ENCODE peak calls at places on chromosomes 1 and 21, in seven cellular contexts. K is neural progenitor cell, E is IMR-90, X is A549, M is epithelial cell of esophagus, R is cardiac muscle cell, U is astrocyte of the spinal cord. T is an unnamed sample.

GRCh38 chr1:94350350-94350924 is 67.8 kb upstream of the ABCD3 start:
- DNase-seq in R (no peak), M (no peak), E (no peak), K (no peak), X (no peak), U (no peak), T (no peak)

GRCh38 chr1:76583237-76583868 is 283.9 kb upstream of the ST6GALNAC5 start:
- DNase-seq in M (no peak), K (no peak), U (no peak), X (no peak), R (no peak), E (no peak), T (no peak)

GRCh38 chr1:116671835-116672234 is 4.3 kb upstream of the IGSF3 start:
- DNase-seq in R (no peak), K (no peak), M (no peak), X (no peak), E (no peak), U (no peak), T (no peak)

GRCh38 chr21:46357684-46358425 is 33.9 kb downstream of the PCNT start:
- DNase-seq in R (no peak), M (no peak), E (no peak), X (no peak), U (no peak), K (no peak), T (no peak)

GRCh38 chr1:160520582-160520981 is 2.5 kb downstream of the SLAMF6 start:
- DNase-seq in K (no peak), U (no peak), M (peak; percentile 18), X (peak; percentile 21), R (no peak), E (no peak), T (no peak)

GRCh38 chr1:151851886-151852285 is 1.6 kb downstream of the THEM5 start:
- DNase-seq in E (no peak), K (no peak), X (no peak), U (no peak), M (no peak), R (no peak), T (no peak)

GRCh38 chr1:175262646-175263045 is 70.1 kb upstream of the KIAA0040 start:
- DNase-seq in K (no peak), E (no peak), R (no peak), U (no peak), X (no peak), M (peak; percentile 63), T (no peak)

GRCh38 chr1:178702141-178702540 is 22.9 kb upstream of the RALGPS2 start:
- DNase-seq in U (peak; percentile 18), X (no peak), K (peak; percentile 23), R (no peak), M (peak; percentile 30), E (peak; percentile 71), T (no peak)

GRCh38 chr1:109823543-109824348 is 60.0 kb upstream of the EPS8L3 start:
- DNase-seq in M (no peak), K (no peak), R (peak; percentile 36), U (peak; percentile 24), E (no peak), X (peak; percentile 83), T (no peak)

GRCh38 chr1:12478612-12478985 is 139.4 kb downstream of the DHRS3 start:
- DNase-seq in X (no peak), E (no peak), U (no peak), K (no peak), M (no peak), R (no peak), T (no peak)

GRCh38 chr1:154419620-154420020 is 14.5 kb downstream of the IL6R start:
- DNase-seq in R (no peak), K (no peak), E (peak; percentile 95), U (peak; percentile 91), X (peak; percentile 75), M (peak; percentile 91), T (peak; percentile 92)

GRCh38 chr1:2046225-2046917 is 3.8 kb upstream of the PRKCZ start:
- DNase-seq in K (peak; percentile 84), U (no peak), R (peak; percentile 85), M (peak; percentile 68), X (peak; percentile 64), E (no peak), T (no peak)

GRCh38 chr1:63674238-63674864 is 81.1 kb downstream of the PGM1 start:
- DNase-seq in E (peak; percentile 93), R (peak; percentile 82), K (peak; percentile 81), U (peak; percentile 96), X (peak; percentile 84), M (peak; percentile 79), T (no peak)

GRCh38 chr1:246218686-246219085 is 288.4 kb downstream of the SMYD3 start:
- DNase-seq in K (no peak), M (no peak), R (no peak), E (no peak), U (no peak), X (no peak), T (no peak)

GRCh38 chr1:21436488-21437340 is 3.2 kb upstream of the NBPF3 start:
- DNase-seq in R (peak; percentile 13), K (peak; percentile 62), U (no peak), E (no peak), X (no peak), M (peak; percentile 11), T (no peak)

GRCh38 chr1:55194851-55195250 is 20.3 kb downstream of the USP24 start:
- DNase-seq in E (no peak), M (no peak), R (no peak), K (no peak), X (no peak), U (no peak), T (no peak)

GRCh38 chr1:65009724-65010420 is 43.5 kb upstream of the JAK1 start:
- DNase-seq in E (no peak), X (no peak), M (no peak), U (no peak), K (no peak), R (no peak), T (no peak)

GRCh38 chr1:62384276-62385005 is 52.4 kb upstream of the USP1 start:
- DNase-seq in U (peak; percentile 91), R (peak; percentile 43), E (peak; percentile 86), K (no peak), M (peak; percentile 86), X (no peak), T (peak; percentile 44)

GRCh38 chr1:234921266-234922062 is 207.2 kb downstream of the TOMM20 start:
- DNase-seq in E (peak; percentile 70), U (no peak), M (no peak), R (no peak), X (no peak), K (no peak), T (no peak)

GRCh38 chr1:14735861-14736260 is 137.4 kb downstream of the KAZN start:
- DNase-seq in E (no peak), K (no peak), M (no peak), R (no peak), X (no peak), U (no peak), T (no peak)

GRCh38 chr1:14733053-14733778 is 134.7 kb downstream of the KAZN start:
- DNase-seq in U (no peak), M (peak; percentile 99), R (peak; percentile 28), E (no peak), K (peak; percentile 63), X (no peak), T (no peak)

GRCh38 chr1:14737561-14738094 is 139.1 kb downstream of the KAZN start:
- DNase-seq in U (no peak), M (no peak), K (no peak), R (no peak), X (no peak), E (no peak), T (no peak)

GRCh38 chr1:14733779-14734140 is 135.3 kb downstream of the KAZN start:
- DNase-seq in R (no peak), U (no peak), X (no peak), E (no peak), K (no peak), M (no peak), T (no peak)

DNA sequence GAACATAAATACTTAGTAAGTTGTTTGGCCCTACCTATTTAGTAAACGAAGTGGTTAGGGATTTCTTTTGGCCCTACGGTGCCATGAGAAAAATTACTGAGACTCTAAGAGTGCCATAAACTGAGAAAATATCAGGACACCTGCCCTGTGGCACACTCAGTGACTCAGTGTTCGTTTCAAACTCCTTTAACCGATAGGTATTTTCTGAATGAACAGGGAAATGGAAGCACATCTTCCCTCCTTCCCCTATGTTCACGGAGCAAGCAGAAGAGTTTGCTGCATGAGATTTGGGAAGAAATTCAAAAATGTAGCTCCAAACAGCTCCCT is 134.2 kb downstream of the KAZN start:
- DNase-seq in U (no peak), M (no peak), K (no peak), R (no peak), X (no peak), E (no peak), T (no peak)
- H3K4me3 ChIP-seq in U (no peak overlapping the region), M (peak overlapping the region; percentile 3), K (peak overlapping the region; percentile 9), R (no peak overlapping the region), X (no peak overlapping the region), E (no peak overlapping the region), T (no peak overlapping the region)

GRCh38 chr1:226736908-226737818 is 1.9 kb downstream of the ITPKB start:
- DNase-seq in R (peak; percentile 74), M (peak; percentile 59), X (no peak), U (peak; percentile 47), E (peak; percentile 23), K (peak; percentile 86), T (no peak)
- TF ChIP-seq CTCF in R (no peak), M (no peak), X (no peak), U (no peak), E (no peak), K (peak; percentile 25), T (no peak)

DNA sequence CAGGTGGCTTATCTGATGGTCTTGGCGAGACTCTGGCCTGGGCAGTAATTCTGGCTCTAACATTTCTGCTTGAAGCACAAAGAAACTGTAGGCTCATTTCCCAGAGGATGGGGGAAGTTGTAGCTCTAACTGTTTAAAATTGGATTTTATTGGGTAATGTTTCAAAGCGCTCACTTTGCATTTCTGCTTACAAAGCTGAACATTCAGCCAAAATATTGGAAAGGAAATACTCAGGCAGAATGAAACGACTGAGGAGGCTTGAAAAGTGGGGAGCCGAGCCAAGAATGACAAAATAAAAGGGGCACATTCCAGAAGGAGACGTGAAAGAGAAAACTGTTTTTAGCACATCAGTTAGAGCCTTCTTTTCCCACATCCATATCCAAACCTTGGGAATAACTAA is 202.6 kb downstream of the GRIK1 start:
- DNase-seq in R (no peak), M (no peak), U (no peak), X (no peak), K (no peak), E (no peak), T (no peak)
- H3K4me3 ChIP-seq in R (no peak overlapping the region), M (no peak overlapping the region), U (no peak overlapping the region), X (no peak overlapping the region), K (no peak overlapping the region), E (no peak overlapping the region), T (no peak overlapping the region)

DNA sequence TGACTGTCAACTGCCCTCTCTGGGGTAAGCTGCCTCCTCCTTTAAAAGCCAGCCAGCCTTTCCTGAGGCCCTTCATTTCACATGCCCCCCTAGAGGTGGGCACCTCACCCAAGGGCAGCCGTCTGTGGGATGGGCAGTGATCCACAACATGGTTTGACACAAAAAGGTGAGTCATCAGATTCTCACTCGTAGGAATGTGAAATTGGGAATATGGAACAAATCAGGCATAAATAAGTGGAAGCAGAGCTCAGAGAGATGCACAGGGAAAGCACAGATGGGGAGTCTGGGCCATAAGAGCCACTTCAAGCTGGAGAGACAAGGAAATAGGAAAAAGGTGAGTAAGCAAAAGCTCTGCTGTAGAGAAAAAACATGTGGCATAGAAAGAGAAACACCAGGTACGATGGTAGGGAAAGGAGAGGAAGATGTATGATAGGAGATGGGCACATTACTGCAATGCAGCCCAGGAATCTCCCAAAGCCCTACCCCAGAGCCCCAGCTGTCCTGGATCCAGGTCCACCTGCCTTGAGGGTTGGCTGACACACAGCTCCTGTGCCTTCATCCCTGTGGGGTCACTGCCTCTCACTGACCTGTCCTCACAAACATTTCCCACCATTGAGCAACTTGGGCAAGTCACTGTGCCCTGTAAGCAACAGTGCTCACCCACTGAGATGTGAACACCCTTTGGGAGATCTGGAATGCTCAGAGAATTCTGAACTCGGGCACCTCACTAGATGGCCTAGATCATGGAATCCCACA is 86.6 kb downstream of the ASTN1 start:
- DNase-seq in E (no peak), R (no peak), K (no peak), U (peak; percentile 29), M (no peak), X (no peak), T (no peak)
- TF ChIP-seq CTCF in E (no peak), R (no peak), K (no peak), U (no peak), M (no peak), X (no peak), T (no peak)

T was measured in AG04449.